ENCODE peak calls at places on chromosomes 1 and 21, in four cellular contexts. T is BE2C, Z is colonic mucosa, P is Peyer's patch. E is an unnamed sample.

GRCh38 chr1:9482816-9483572 is 56.3 kb upstream of the SLC25A33 start:
- DNase-seq in P (no peak), T (no peak), Z (no peak), E (no peak)

GRCh38 chr1:226064168-226064815 is 1.8 kb downstream of the H3-3A start:
- DNase-seq in Z (peak; percentile 28), T (no peak), P (no peak), E (peak; percentile 30)

GRCh38 chr1:55443175-55443933 is 228.2 kb upstream of the USP24 start:
- DNase-seq in P (peak; percentile 21), T (no peak), Z (peak; percentile 56), E (no peak)

GRCh38 chr1:20486457-20487235 is 636 bp upstream of the CAMK2N1 start:
- DNase-seq in P (no peak), Z (peak; percentile 90), T (peak; percentile 67), E (no peak)

GRCh38 chr1:18929686-18930085 is 26.8 kb downstream of the IFFO2 start:
- DNase-seq in P (no peak), Z (no peak), T (no peak), E (no peak)

GRCh38 chr1:236103646-236104218 is 38.6 kb upstream of the GPR137B start:
- DNase-seq in T (peak; percentile 49), P (peak; percentile 32), Z (peak; percentile 65), E (no peak)

GRCh38 chr1:115301438-115302020 is 36.5 kb downstream of the NGF start:
- DNase-seq in Z (no peak), P (no peak), T (no peak), E (no peak)

GRCh38 chr1:4081806-4082645 is 182.0 kb upstream of the C1orf174 start:
- DNase-seq in P (peak; percentile 10), Z (no peak), T (no peak), E (no peak)

GRCh38 chr21:45203983-45204382 is 83.7 kb downstream of the POFUT2 start:
- DNase-seq in T (no peak), P (no peak), Z (no peak), E (no peak)

GRCh38 chr1:244065960-244066388 is 14.9 kb downstream of the ZBTB18 start:
- DNase-seq in P (no peak), Z (no peak), T (no peak), E (no peak)

GRCh38 chr1:916173-917075 is 7.3 kb upstream of the SAMD11 start:
- DNase-seq in Z (no peak), T (peak; percentile 89), P (no peak), E (no peak)

GRCh38 chr1:42684139-42684538 is 1.9 kb downstream of the YBX1 start:
- DNase-seq in T (peak; percentile 22), P (no peak), Z (peak; percentile 40), E (no peak)

GRCh38 chr1:208880433-208881100 is 636.4 kb upstream of the PLXNA2 start:
- DNase-seq in T (peak; percentile 11), Z (no peak), P (no peak), E (no peak)

GRCh38 chr1:87129606-87130005 is 199.1 kb upstream of the LMO4 start:
- DNase-seq in Z (no peak), P (no peak), T (no peak), E (no peak)

GRCh38 chr1:214623430-214623829 is 20.4 kb downstream of the CENPF start:
- DNase-seq in Z (no peak), P (no peak), T (no peak), E (no peak)

GRCh38 chr1:32946413-32946812 is 18.2 kb downstream of the RNF19B start:
- DNase-seq in Z (no peak), T (no peak), P (no peak), E (no peak)

GRCh38 chr1:215476541-215476940 is 90.6 kb upstream of the KCTD3 start:
- DNase-seq in Z (no peak), T (no peak), P (no peak), E (no peak)

GRCh38 chr1:228471762-228472398 is 15.3 kb upstream of the RNF187 start:
- DNase-seq in T (no peak), Z (peak; percentile 33), P (no peak), E (no peak)

GRCh38 chr1:84260852-84261518 is 40.5 kb upstream of the SAMD13 start:
- DNase-seq in P (no peak), T (no peak), Z (peak; percentile 64), E (no peak)

GRCh38 chr1:162219461-162219860 is 150.0 kb downstream of the NOS1AP start:
- DNase-seq in P (no peak), Z (no peak), T (no peak), E (no peak)

GRCh38 chr1:203117611-203118575 is 9.6 kb upstream of the ADORA1 start:
- DNase-seq in T (peak; percentile 92), P (peak; percentile 25), Z (peak; percentile 65), E (peak; percentile 41)

GRCh38 chr1:187261637-187262036 is 432.9 kb downstream of the PLA2G4A start:
- DNase-seq in T (peak; percentile 43), Z (no peak), P (no peak), E (no peak)

GRCh38 chr1:206469933-206470691 is at the start of gene IKBKE:
- DNase-seq in Z (peak; percentile 75), T (no peak), P (peak; percentile 73), E (peak; percentile 64)

DNA sequence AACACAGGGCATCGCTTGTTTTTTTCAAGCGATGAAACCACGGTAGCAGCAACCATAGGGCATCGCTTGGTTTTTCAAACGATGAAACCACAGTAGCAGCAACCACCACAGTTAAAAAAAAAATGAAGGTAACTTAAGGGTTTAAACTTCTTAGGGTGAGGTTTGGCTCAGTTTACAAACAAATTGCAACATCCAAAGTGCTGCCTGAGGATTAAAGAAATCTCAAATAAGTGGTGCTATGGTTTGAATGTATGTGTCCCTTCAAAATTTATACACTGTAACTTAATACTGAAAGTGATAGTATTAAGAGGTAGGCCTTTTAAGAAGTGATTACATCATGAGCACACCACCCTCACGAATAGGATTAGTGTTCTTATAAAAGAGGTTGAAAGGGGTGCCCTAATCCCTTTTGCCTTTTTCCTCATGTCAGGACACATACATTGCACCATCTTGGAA is 6.4 kb upstream of the GBP5 start:
- DNase-seq in Z (no peak), T (no peak), P (no peak), E (no peak)
- TF ChIP-seq CTCF in Z (no peak), T (no peak), P (no peak), E (no peak)

DNA sequence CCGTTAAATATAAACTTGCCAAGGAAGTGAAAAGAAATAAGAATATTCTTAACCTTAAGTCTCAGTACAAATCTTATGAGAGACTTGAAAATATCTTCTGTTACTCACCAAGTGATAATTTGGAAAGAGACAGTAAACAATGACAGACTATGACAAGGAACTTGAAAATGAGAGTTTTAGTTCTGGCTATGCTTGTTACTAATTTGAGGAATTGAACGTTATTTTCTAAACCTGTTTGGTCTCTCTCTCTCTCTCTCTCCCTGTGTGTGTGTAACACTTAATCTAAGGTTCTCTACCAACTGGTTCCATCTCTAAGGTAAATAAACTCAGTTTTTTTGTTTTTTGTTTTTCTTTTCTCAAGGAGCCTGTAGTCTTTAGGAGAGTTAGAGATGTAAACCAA is 161.8 kb downstream of the AMY1C start:
- DNase-seq in Z (no peak), T (no peak), P (no peak), E (no peak)
- H3K4me3 ChIP-seq in Z (no peak overlapping the region), T (no peak overlapping the region), P (no peak overlapping the region), E (no peak overlapping the region)

GRCh38 chr21:35147439-35147838 is 98.3 kb upstream of the RUNX1 start:
- DNase-seq in T (no peak), Z (no peak), P (no peak), E (no peak)
- H3K27me3 ChIP-seq in T (no peaks in the 10 kb centered on the region), Z (no peaks in the 10 kb centered on the region), P (no peaks in the 10 kb centered on the region), E (no peaks in the 10 kb centered on the region)

GRCh38 chr1:59295603-59296002 is 1.3 kb upstream of the FGGY start:
- DNase-seq in T (no peak), P (no peak), Z (no peak), E (no peak)

GRCh38 chr1:59294423-59294822 is 2.5 kb upstream of the FGGY start:
- DNase-seq in P (no peak), T (no peak), Z (no peak), E (no peak)

GRCh38 chr1:59296358-59297256 is at the start of gene FGGY:
- DNase-seq in P (peak; percentile 93), Z (peak; percentile 97), T (peak; percentile 88), E (peak; percentile 94)

GRCh38 chr1:59298710-59299346 is 1.9 kb downstream of the FGGY start:
- DNase-seq in Z (no peak), T (no peak), P (no peak), E (no peak)

GRCh38 chr1:59298178-59298583 is 1.3 kb downstream of the FGGY start:
- DNase-seq in P (no peak), Z (no peak), T (no peak), E (no peak)
- TF ChIP-seq CTCF in P (no peak), Z (no peak), T (no peak), E (no peak)

DNA sequence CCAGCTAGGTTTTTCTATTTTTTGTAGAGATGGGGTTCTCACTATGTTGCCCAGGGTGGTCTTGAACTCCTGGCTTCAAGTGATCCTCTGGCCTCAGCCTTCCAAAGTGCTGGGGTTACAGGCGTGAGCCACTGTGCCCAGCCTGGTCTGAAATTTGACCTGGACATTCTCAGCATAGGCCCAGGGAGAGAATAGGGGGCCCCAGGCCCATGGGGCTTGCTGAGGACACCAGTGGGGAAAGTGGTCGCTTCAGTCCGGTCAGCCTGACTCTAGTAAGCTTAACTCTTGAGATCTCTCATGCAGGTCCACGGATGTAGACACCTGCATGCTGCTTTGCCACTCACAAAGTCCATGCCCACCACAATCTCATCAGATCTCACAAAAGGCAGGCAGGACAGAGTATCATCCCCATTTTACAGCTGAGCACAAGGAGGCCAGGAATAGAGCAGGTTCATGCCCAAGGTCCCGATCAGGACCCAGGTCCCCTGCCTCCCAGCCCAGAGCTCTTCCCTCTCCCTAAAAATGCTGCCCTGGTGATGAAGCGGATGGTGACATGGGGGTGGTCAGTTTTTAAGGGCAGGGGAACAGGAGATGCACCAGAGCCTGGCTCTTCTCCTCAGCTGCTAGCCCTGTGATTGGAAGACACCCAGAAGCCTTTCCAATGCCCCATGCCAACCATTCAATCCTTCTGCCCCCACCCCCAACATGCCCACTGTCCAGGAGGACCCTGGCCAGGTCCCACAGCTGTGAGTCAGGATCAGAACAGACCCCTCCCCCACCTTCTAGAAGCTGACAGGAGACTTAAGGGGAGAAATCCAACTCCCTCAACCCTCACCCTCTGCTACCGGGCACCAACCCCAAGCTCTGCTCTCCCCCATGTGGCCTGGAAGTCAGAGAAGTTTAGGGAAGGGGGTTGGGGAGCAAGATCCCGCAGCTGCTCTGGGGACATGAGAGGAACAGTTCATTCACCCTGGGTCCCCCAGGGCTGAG is 1.8 kb downstream of the FHL3 start:
- DNase-seq in Z (no peak), P (no peak), T (no peak), E (no peak)
- H3K4me3 ChIP-seq in Z (peak overlapping the region; percentile 43), P (peak overlapping the region; percentile 61), T (peak overlapping the region; percentile 59), E (peak overlapping the region; percentile 76)

GRCh38 chr1:10888289-10888688 is 91.8 kb upstream of the CASZ1 start:
- DNase-seq in T (peak; percentile 35), P (no peak), Z (no peak), E (no peak)
- H3K27me3 ChIP-seq in T (no peaks in the 10 kb centered on the region), P (no peaks in the 10 kb centered on the region), Z (peaks cover 22% of the 10 kb centered on the region), E (peaks cover 2% of the 10 kb centered on the region)

GRCh38 chr1:167791281-167792209 is 69.8 kb downstream of the MPZL1 start:
- DNase-seq in Z (peak; percentile 40), T (no peak), P (no peak), E (no peak)
- TF ChIP-seq CTCF in Z (no peak), T (no peak), P (no peak), E (no peak)

GRCh38 chr1:153628638-153629342 is 556 bp downstream of the S100A1 start:
- DNase-seq in P (no peak), Z (no peak), T (no peak), E (no peak)
- H3K4me3 ChIP-seq in P (no peak overlapping the region), Z (no peak overlapping the region), T (no peak overlapping the region), E (no peak overlapping the region)